ENCODE peak calls at places on chromosomes 11 and 22, in six cellular contexts. L, U, Q, F, C and R are unnamed samples.

GRCh38 chr22:35863432-35863831 is 145.8 kb downstream of the APOL5 start:
- DNase-seq in L (no peak), U (no peak), Q (no peak), F (no peak), C (no peak), R (no peak)

GRCh38 chr11:9263840-9264380 is 1.2 kb downstream of the DENND5A start:
- DNase-seq in L (no peak), U (no peak), Q (no peak), F (no peak), C (no peak), R (no peak)

GRCh38 chr22:23527971-23528740 is 51.9 kb downstream of the IGLL1 start:
- DNase-seq in L (no peak), U (no peak), Q (no peak), F (no peak), C (no peak), R (peak)

GRCh38 chr11:78290293-78291176 is 101.8 kb downstream of the USP35 start:
- DNase-seq in L (no peak), U (peak), Q (no peak), F (no peak), C (peak), R (no peak)

GRCh38 chr22:43202756-43203155 is 15.8 kb upstream of the TTLL12 start:
- DNase-seq in L (no peak), U (no peak), Q (no peak), F (no peak), C (no peak), R (no peak)

GRCh38 chr22:36010913-36011312 is 17.7 kb downstream of the RBFOX2 start:
- DNase-seq in L (no peak), U (peak), Q (no peak), F (no peak), C (peak), R (no peak)

GRCh38 chr11:34426766-34427170 is 12.0 kb upstream of the CAT start:
- DNase-seq in L (no peak), U (no peak), Q (no peak), F (no peak), C (peak), R (no peak)

GRCh38 chr22:37910863-37911262 is 4.8 kb downstream of the MICALL1 start:
- DNase-seq in L (no peak), U (no peak), Q (no peak), F (peak), C (no peak), R (no peak)

GRCh38 chr11:80929406-80929805 is 1488.6 kb upstream of the TENM4 start:
- DNase-seq in L (no peak), U (no peak), Q (no peak), F (no peak), C (no peak), R (no peak)